ENCODE peak calls at places on chromosome 5, in four cellular contexts. One of them, this sample, is unnamed.

GRCh38 chr5:109826-110225 is 17.9 kb downstream of the PLEKHG4B start:
- DNase-seq in substantia nigra: no peak
- DNase-seq in H9: no peak
- DNase-seq in adrenal gland: no peak
- DNase-seq in this sample: no peak

GRCh38 chr5:126777257-126777973 is 479 bp downstream of the LMNB1 start:
- DNase-seq in substantia nigra: peak
- DNase-seq in adrenal gland: peak
- DNase-seq in H9: peak
- DNase-seq in this sample: no peak

GRCh38 chr5:169048568-169049125 is 252.3 kb downstream of the SLIT3 start:
- DNase-seq in substantia nigra: no peak
- DNase-seq in adrenal gland: no peak
- DNase-seq in H9: no peak
- DNase-seq in this sample: no peak

GRCh38 chr5:73198833-73199592 is 26.0 kb downstream of the TMEM174 start:
- DNase-seq in H9: no peak
- DNase-seq in substantia nigra: no peak
- DNase-seq in adrenal gland: no peak
- DNase-seq in this sample: no peak

GRCh38 chr5:3010953-3011763 is 259.7 kb upstream of the IRX2 start:
- DNase-seq in substantia nigra: no peak
- DNase-seq in adrenal gland: no peak
- DNase-seq in H9: no peak
- DNase-seq in this sample: no peak

GRCh38 chr5:32627219-32627880 is 42.0 kb downstream of the SUB1 start:
- DNase-seq in substantia nigra: no peak
- DNase-seq in H9: no peak
- DNase-seq in adrenal gland: no peak
- DNase-seq in this sample: no peak

GRCh38 chr5:5381259-5382006 is 41.0 kb upstream of the ICE1 start:
- DNase-seq in H9: no peak
- DNase-seq in adrenal gland: no peak
- DNase-seq in substantia nigra: no peak
- DNase-seq in this sample: no peak

GRCh38 chr5:65863747-65864146 is 62.6 kb upstream of the ERBIN start:
- DNase-seq in substantia nigra: no peak
- DNase-seq in H9: no peak
- DNase-seq in adrenal gland: no peak
- DNase-seq in this sample: no peak

GRCh38 chr5:28370896-28371295 is 1332.5 kb upstream of the CDH9 start:
- DNase-seq in substantia nigra: no peak
- DNase-seq in H9: no peak
- DNase-seq in adrenal gland: no peak
- DNase-seq in this sample: no peak

GRCh38 chr5:150137168-150137957 is 18.3 kb downstream of the PDGFRB start:
- DNase-seq in H9: peak
- DNase-seq in adrenal gland: no peak
- DNase-seq in substantia nigra: no peak
- DNase-seq in this sample: no peak

GRCh38 chr5:55062039-55062779 is 38.2 kb downstream of the GZMK start:
- DNase-seq in adrenal gland: no peak
- DNase-seq in substantia nigra: no peak
- DNase-seq in H9: no peak
- DNase-seq in this sample: no peak

GRCh38 chr5:173626501-173626812 is 10.0 kb upstream of the BOD1 start:
- DNase-seq in adrenal gland: no peak
- DNase-seq in H9: no peak
- DNase-seq in substantia nigra: peak
- DNase-seq in this sample: no peak

GRCh38 chr5:78803386-78803785 is 154.8 kb upstream of the LHFPL2 start:
- DNase-seq in adrenal gland: peak
- DNase-seq in H9: no peak
- DNase-seq in substantia nigra: no peak
- DNase-seq in this sample: no peak

GRCh38 chr5:39055027-39055759 is 19.0 kb downstream of the RICTOR start:
- DNase-seq in substantia nigra: no peak
- DNase-seq in adrenal gland: no peak
- DNase-seq in H9: no peak
- DNase-seq in this sample: no peak

GRCh38 chr5:38925154-38925925 is 79.5 kb downstream of the OSMR start:
- DNase-seq in adrenal gland: no peak
- DNase-seq in substantia nigra: no peak
- DNase-seq in H9: no peak
- DNase-seq in this sample: no peak

GRCh38 chr5:108258001-108258400 is 123.9 kb downstream of the FBXL17 start:
- DNase-seq in adrenal gland: no peak
- DNase-seq in substantia nigra: no peak
- DNase-seq in H9: no peak
- DNase-seq in this sample: no peak

GRCh38 chr5:40572947-40573346 is 106.8 kb upstream of the PTGER4 start:
- DNase-seq in substantia nigra: no peak
- DNase-seq in H9: no peak
- DNase-seq in adrenal gland: no peak
- DNase-seq in this sample: no peak

GRCh38 chr5:139985733-139986132 is 57.4 kb downstream of the NRG2 start:
- DNase-seq in substantia nigra: no peak
- DNase-seq in H9: no peak
- DNase-seq in adrenal gland: peak
- DNase-seq in this sample: peak

GRCh38 chr5:104179057-104179456 is 616.5 kb upstream of the NUDT12 start:
- DNase-seq in H9: peak
- DNase-seq in substantia nigra: peak
- DNase-seq in adrenal gland: peak
- DNase-seq in this sample: peak

GRCh38 chr5:56340196-56340980 is 107.3 kb upstream of the ANKRD55 start:
- DNase-seq in substantia nigra: no peak
- DNase-seq in H9: no peak
- DNase-seq in adrenal gland: no peak
- DNase-seq in this sample: no peak

GRCh38 chr5:132225165-132226032 is 2.3 kb downstream of the P4HA2 start:
- DNase-seq in H9: peak
- DNase-seq in substantia nigra: peak
- DNase-seq in adrenal gland: peak
- DNase-seq in this sample: no peak

GRCh38 chr5:116478461-116478860 is 96.2 kb downstream of the SEMA6A start:
- DNase-seq in H9: no peak
- DNase-seq in substantia nigra: no peak
- DNase-seq in adrenal gland: no peak
- DNase-seq in this sample: no peak

GRCh38 chr5:14809369-14810144 is 62.0 kb downstream of the ANKH start:
- DNase-seq in H9: no peak
- DNase-seq in adrenal gland: peak
- DNase-seq in substantia nigra: peak
- DNase-seq in this sample: peak

GRCh38 chr5:68353624-68354023 is 138.1 kb downstream of the PIK3R1 start:
- DNase-seq in substantia nigra: no peak
- DNase-seq in H9: no peak
- DNase-seq in adrenal gland: no peak
- DNase-seq in this sample: no peak

GRCh38 chr5:42516282-42517042 is 93.2 kb downstream of the GHR start:
- DNase-seq in H9: no peak
- DNase-seq in substantia nigra: no peak
- DNase-seq in adrenal gland: no peak
- DNase-seq in this sample: no peak

GRCh38 chr5:74595143-74595915 is 45.2 kb downstream of the ENC1 start:
- DNase-seq in substantia nigra: no peak
- DNase-seq in adrenal gland: peak
- DNase-seq in H9: no peak
- DNase-seq in this sample: no peak

GRCh38 chr5:143413964-143414669 is 10.6 kb upstream of the NR3C1 start:
- DNase-seq in substantia nigra: no peak
- DNase-seq in adrenal gland: no peak
- DNase-seq in H9: no peak
- DNase-seq in this sample: no peak
- H3K27ac ChIP-seq in substantia nigra: no peak
- H3K27ac ChIP-seq in adrenal gland: no peak
- H3K27ac ChIP-seq in H9: no peak
- H3K27ac ChIP-seq in this sample: no peak

GRCh38 chr5:138960145-138960692 is 85.1 kb upstream of the LRRTM2 start:
- DNase-seq in H9: no peak
- DNase-seq in substantia nigra: no peak
- DNase-seq in adrenal gland: no peak
- DNase-seq in this sample: no peak
- H3K27ac ChIP-seq in H9: no peak
- H3K27ac ChIP-seq in substantia nigra: no peak
- H3K27ac ChIP-seq in adrenal gland: no peak
- H3K27ac ChIP-seq in this sample: no peak

DNA sequence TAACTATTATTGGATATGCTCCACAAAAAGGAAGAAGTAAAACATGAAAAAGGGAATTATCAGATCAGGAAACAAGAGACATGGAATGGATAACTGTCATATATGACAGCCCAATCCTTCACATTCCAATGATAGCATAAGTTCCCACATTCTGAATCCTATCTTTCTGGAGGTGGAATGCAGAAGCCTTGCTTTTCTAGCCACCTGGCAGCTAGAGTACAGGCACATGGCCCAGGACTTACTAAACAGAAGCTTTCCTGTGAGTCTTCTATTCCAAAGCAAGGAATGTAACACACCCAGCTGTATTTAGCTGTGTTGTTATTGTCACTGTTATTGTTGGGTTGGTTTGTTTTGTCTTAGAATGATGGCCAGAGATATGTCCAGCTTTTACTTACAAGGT is 780.5 kb upstream of the ZNF608 start:
- DNase-seq in substantia nigra: no peak
- DNase-seq in adrenal gland: no peak
- DNase-seq in H9: no peak
- DNase-seq in this sample: no peak
- H3K27ac ChIP-seq in substantia nigra: no peak
- H3K27ac ChIP-seq in adrenal gland: no peak
- H3K27ac ChIP-seq in H9: no peak
- H3K27ac ChIP-seq in this sample: peak

GRCh38 chr5:146840016-146840415 is 38.5 kb downstream of the PPP2R2B start:
- DNase-seq in substantia nigra: no peak
- DNase-seq in H9: no peak
- DNase-seq in adrenal gland: no peak
- DNase-seq in this sample: no peak
- H3K27ac ChIP-seq in substantia nigra: no peak
- H3K27ac ChIP-seq in H9: peak
- H3K27ac ChIP-seq in adrenal gland: no peak
- H3K27ac ChIP-seq in this sample: no peak

GRCh38 chr5:134503937-134504437 is 21.5 kb upstream of the JADE2 start:
- DNase-seq in H9: no peak
- DNase-seq in substantia nigra: no peak
- DNase-seq in adrenal gland: no peak
- DNase-seq in this sample: no peak
- H3K27ac ChIP-seq in H9: no peak
- H3K27ac ChIP-seq in substantia nigra: peak
- H3K27ac ChIP-seq in adrenal gland: peak
- H3K27ac ChIP-seq in this sample: peak